ENCODE peak calls at places on chromosomes 4 and X, in nine cellular contexts. N is stimulated activated CD4-positive, alpha-beta T cell treated with anti-CD3 and anti-CD28 coated beads, Interleukin-4, amount 100 ng/mL, for 1 hour; H is transverse colon; C is AG10803; M is skeletal muscle cell; J is brain pericyte; G is stimulated activated naive CD8-positive, alpha-beta T cell treated with anti-CD3 and anti-CD28 coated beads, Interleukin-15, amount 100 ng/mL, for 72 hours; S is dermis blood vessel endothelial cell; A is neural crest cell. V is an unnamed sample.

GRCh38 chr4:175998782-175999181 is 66.9 kb upstream of the WDR17 start:
- DNase-seq in N (no peak), H (no peak), C (no peak), M (no peak), J (no peak), G (no peak), S (no peak), A (peak), V (no peak)

GRCh38 chrX:71859637-71860036 is 51.0 kb upstream of the NHSL2 start:
- DNase-seq in N (no peak), H (no peak), C (peak), M (no peak), J (no peak), G (no peak), S (peak), A (peak), V (no peak)

GRCh38 chr4:85909851-85910250 is 434.9 kb downstream of the ARHGAP24 start:
- DNase-seq in N (no peak), H (no peak), C (no peak), M (no peak), J (no peak), G (no peak), S (no peak), A (no peak), V (no peak)

GRCh38 chr4:102578819-102579218 is 77.7 kb downstream of the NFKB1 start:
- DNase-seq in N (no peak), H (no peak), C (no peak), M (no peak), J (no peak), G (no peak), S (no peak), A (no peak), V (no peak)

GRCh38 chr4:81757706-81758105 is 286.0 kb upstream of the RASGEF1B start:
- DNase-seq in N (no peak), H (no peak), C (no peak), M (no peak), J (no peak), G (no peak), S (no peak), A (no peak), V (no peak)

GRCh38 chr4:121989715-121990114 is 37.9 kb upstream of the TRPC3 start:
- DNase-seq in N (no peak), H (no peak), C (peak), M (peak), J (no peak), G (no peak), S (peak), A (no peak), V (no peak)

GRCh38 chr4:128863314-128864075 is 54.0 kb downstream of the JADE1 start:
- DNase-seq in N (peak), H (peak), C (peak), M (no peak), J (peak), G (peak), S (peak), A (peak), V (no peak)

GRCh38 chr4:35520059-35520458 is 724.3 kb downstream of the ARAP2 start:
- DNase-seq in N (no peak), H (no peak), C (no peak), M (no peak), J (no peak), G (no peak), S (no peak), A (no peak), V (no peak)